ENCODE peak calls at places on chromosome 7, in ten cellular contexts. E is A549, L is upper lobe of left lung, A is tibial nerve, Y is ovary, F is sigmoid colon, B is HepG2, C is transverse colon, S is H1, G is K562. V is an unnamed sample.

GRCh38 chr7:149877890-149878522 is 4.2 kb downstream of the ATP6V0E2 start:
- DNase-seq in E (no peak), L (peak; percentile 17), A (no peak), Y (no peak), F (no peak), B (no peak), C (no peak), S (no peak), G (no peak), V (no peak)

GRCh38 chr7:116218051-116218645 is 7.8 kb downstream of the TES start:
- DNase-seq in E (no peak), L (no peak), A (no peak), Y (no peak), F (no peak), B (no peak), C (no peak), S (no peak), G (peak; percentile 20), V (no peak)

GRCh38 chr7:70565723-70566122 is 566.2 kb upstream of the GALNT17 start:
- DNase-seq in E (no peak), L (no peak), A (no peak), Y (no peak), F (no peak), B (no peak), C (no peak), S (no peak), G (no peak), V (no peak)

GRCh38 chr7:107150375-107151073 is 18.3 kb upstream of the HBP1 start:
- DNase-seq in E (peak; percentile 18), L (peak; percentile 69), A (peak; percentile 80), Y (peak; percentile 89), F (peak; percentile 86), B (peak; percentile 40), C (peak; percentile 80), S (no peak), G (peak; percentile 62), V (peak; percentile 86)

GRCh38 chr7:72405389-72405788 is 6.7 kb downstream of the CALN1 start:
- DNase-seq in E (no peak), L (peak; percentile 60), A (no peak), Y (no peak), F (no peak), B (no peak), C (no peak), S (no peak), G (peak; percentile 50), V (no peak)

GRCh38 chr7:121186746-121187145 is 142.1 kb upstream of the WNT16 start:
- DNase-seq in E (no peak), L (no peak), A (no peak), Y (no peak), F (no peak), B (no peak), C (no peak), S (no peak), G (no peak), V (no peak)

GRCh38 chr7:136957391-136957790 is 88.9 kb downstream of the CHRM2 start:
- DNase-seq in E (no peak), L (no peak), A (no peak), Y (no peak), F (no peak), B (no peak), C (no peak), S (no peak), G (no peak), V (no peak)

GRCh38 chr7:67311901-67312300 is 315.3 kb downstream of the TYW1 start:
- DNase-seq in E (no peak), L (no peak), A (no peak), Y (no peak), F (no peak), B (no peak), C (no peak), S (no peak), G (no peak), V (no peak)

GRCh38 chr7:3065724-3066143 is 22.1 kb upstream of the CARD11 start:
- DNase-seq in E (peak; percentile 44), L (peak; percentile 27), A (no peak), Y (no peak), F (no peak), B (peak; percentile 11), C (peak; percentile 50), S (peak; percentile 51), G (peak; percentile 86), V (no peak)

GRCh38 chr7:153943428-153944370 is 108.5 kb upstream of the DPP6 start:
- DNase-seq in E (no peak), L (no peak), A (no peak), Y (no peak), F (no peak), B (no peak), C (no peak), S (no peak), G (no peak), V (no peak)

GRCh38 chr7:74430961-74431466 is 22.7 kb upstream of the GTF2IRD1 start:
- DNase-seq in E (no peak), L (no peak), A (no peak), Y (no peak), F (peak; percentile 44), B (no peak), C (no peak), S (no peak), G (no peak), V (no peak)

GRCh38 chr7:39360766-39361165 is 205.4 kb upstream of the YAE1 start:
- DNase-seq in E (no peak), L (no peak), A (no peak), Y (no peak), F (no peak), B (no peak), C (no peak), S (no peak), G (no peak), V (no peak)

GRCh38 chr7:39910108-39910869 is 39.8 kb upstream of the CDK13 start:
- DNase-seq in E (no peak), L (no peak), A (no peak), Y (no peak), F (no peak), B (peak; percentile 14), C (no peak), S (no peak), G (no peak), V (no peak)

DNA sequence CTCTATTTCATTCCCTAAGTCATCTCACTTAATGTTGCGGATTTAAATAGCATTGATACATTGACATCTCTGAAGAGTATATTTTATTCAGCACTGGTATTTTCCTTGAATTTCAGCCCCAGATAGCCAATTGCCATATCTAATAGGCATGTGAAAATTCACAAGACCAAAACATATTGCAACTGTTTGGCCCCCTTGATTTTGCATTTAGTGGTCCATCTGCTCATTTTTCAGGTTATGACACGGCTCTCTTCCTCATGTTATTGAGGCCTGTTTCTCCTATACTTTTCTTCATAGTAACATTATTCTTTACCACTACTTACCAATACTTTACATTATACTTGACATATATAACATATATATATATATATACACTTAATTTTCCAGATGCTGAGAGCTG is 43.7 kb downstream of the MKLN1 start:
- DNase-seq in E (no peak), L (no peak), A (no peak), Y (no peak), F (no peak), B (no peak), C (no peak), S (no peak), G (no peak), V (no peak)
- H3K4me1 ChIP-seq in E (peaks cover 57% of the 10 kb centered on the region), L (peaks cover 24% of the 10 kb centered on the region), A (peaks cover 87% of the 10 kb centered on the region), Y (peaks cover 7% of the 10 kb centered on the region), F (peaks cover 64% of the 10 kb centered on the region), B (no peaks in the 10 kb centered on the region), C (no peaks in the 10 kb centered on the region), S (peaks cover 7% of the 10 kb centered on the region), G (no peaks in the 10 kb centered on the region), V (peaks cover 28% of the 10 kb centered on the region)

DNA sequence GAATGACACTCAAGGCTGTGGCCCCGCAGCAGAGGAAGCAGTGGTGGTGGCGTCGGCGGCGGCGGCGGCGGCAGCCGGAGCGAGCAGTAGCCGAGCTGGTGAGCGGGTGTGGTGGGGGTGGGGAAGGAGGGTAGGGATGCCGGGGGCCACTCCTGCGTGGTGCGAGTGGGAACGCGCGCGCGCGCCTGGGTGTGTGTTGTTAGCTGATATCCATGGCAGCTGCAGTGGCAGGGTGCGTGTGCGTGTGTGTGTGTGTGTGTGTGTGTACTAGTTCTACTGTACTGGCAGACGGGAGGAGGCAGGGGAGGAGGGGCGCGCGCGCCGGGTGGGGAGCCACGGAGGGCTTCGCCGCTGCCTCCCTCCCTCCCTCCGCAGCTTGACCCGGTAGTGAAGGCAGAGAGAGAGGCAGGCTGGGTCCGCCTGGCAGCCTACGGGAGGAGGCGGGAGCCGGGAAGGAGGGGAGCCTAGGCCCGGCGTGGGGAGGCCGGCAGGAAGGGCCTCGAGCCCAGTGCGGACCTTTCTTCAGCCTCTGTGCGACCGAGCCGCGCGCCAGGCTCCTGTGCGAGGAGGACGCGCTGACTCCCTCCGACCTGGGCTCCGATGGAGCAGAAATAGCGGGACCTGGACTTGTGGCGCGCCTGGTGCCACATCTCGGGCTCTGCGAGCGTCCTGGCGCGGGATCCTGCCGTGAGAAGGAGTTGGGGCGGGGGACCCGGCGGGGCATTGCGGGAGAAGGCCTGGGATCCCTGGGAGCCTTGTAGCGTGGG is at the start of gene MAGI2:
- DNase-seq in E (no peak), L (peak; percentile 63), A (peak; percentile 77), Y (peak; percentile 92), F (peak; percentile 94), B (peak; percentile 41), C (peak; percentile 63), S (no peak), G (no peak), V (peak; percentile 91)
- TF ChIP-seq EP300 in E (no peak), L (no peak), A (peak; percentile 94), Y (no peak), F (no peak), B (no peak), C (no peak), S (no peak), G (no peak), V (no peak)

GRCh38 chr7:101096957-101097347 is 11.7 kb downstream of the TRIM56 start:
- DNase-seq in E (no peak), L (no peak), A (no peak), Y (no peak), F (no peak), B (no peak), C (no peak), S (no peak), G (no peak), V (no peak)
- H3K4me1 ChIP-seq in E (peaks cover 56% of the 10 kb centered on the region), L (peaks cover 22% of the 10 kb centered on the region), A (peaks cover 41% of the 10 kb centered on the region), Y (peaks cover 6% of the 10 kb centered on the region), F (peaks cover 28% of the 10 kb centered on the region), B (peaks cover 54% of the 10 kb centered on the region), C (peaks cover 11% of the 10 kb centered on the region), S (peaks cover 16% of the 10 kb centered on the region), G (peaks cover 45% of the 10 kb centered on the region), V (peaks cover 25% of the 10 kb centered on the region)

GRCh38 chr7:129264534-129264933 is 39.7 kb downstream of the AHCYL2 start:
- DNase-seq in E (no peak), L (no peak), A (no peak), Y (no peak), F (no peak), B (no peak), C (no peak), S (no peak), G (no peak), V (no peak)
- TF ChIP-seq EP300 in E (no peak), L (no peak), A (no peak), Y (no peak), F (no peak), B (no peak), C (no peak), S (no peak), G (no peak), V (no peak)